ENCODE peak calls at places on chromosomes 1 and 21, in nine cellular contexts. J, T, O, Q, A, P, E, N and Z are unnamed samples.

GRCh38 chr1:23908453-23909341 is 4.5 kb downstream of the CNR2 start:
- DNase-seq in J (no peak), T (no peak), O (no peak), Q (no peak), A (no peak), P (peak), E (no peak), N (no peak), Z (no peak)

GRCh38 chr1:22854688-22855565 is 117.7 kb downstream of the LACTBL1 start:
- DNase-seq in J (no peak), T (no peak), O (no peak), Q (no peak), A (no peak), P (no peak), E (no peak), N (no peak), Z (no peak)

GRCh38 chr1:179883739-179884138 is 1.7 kb downstream of the TOR1AIP1 start:
- DNase-seq in J (no peak), T (peak), O (no peak), Q (peak), A (no peak), P (peak), E (peak), N (peak), Z (peak)

GRCh38 chr1:73162576-73162975 is 880.2 kb upstream of the NEGR1 start:
- DNase-seq in J (no peak), T (no peak), O (no peak), Q (no peak), A (no peak), P (no peak), E (no peak), N (no peak), Z (no peak)

GRCh38 chr1:174976436-174977107 is 23.2 kb upstream of the CACYBP start:
- DNase-seq in J (peak), T (no peak), O (no peak), Q (no peak), A (no peak), P (no peak), E (peak), N (peak), Z (no peak)

GRCh38 chr1:85343612-85344255 is 67.3 kb upstream of the BCL10 start:
- DNase-seq in J (peak), T (no peak), O (no peak), Q (no peak), A (no peak), P (no peak), E (peak), N (peak), Z (no peak)

GRCh38 chr1:46300673-46301405 is 2.6 kb downstream of the LRRC41 start:
- DNase-seq in J (peak), T (no peak), O (no peak), Q (no peak), A (no peak), P (no peak), E (peak), N (peak), Z (no peak)

GRCh38 chr1:153805042-153805745 is 30.0 kb downstream of the SLC27A3 start:
- DNase-seq in J (peak), T (peak), O (peak), Q (peak), A (no peak), P (peak), E (peak), N (peak), Z (no peak)

GRCh38 chr21:34306246-34306645 is 57.6 kb upstream of the KCNE2 start:
- DNase-seq in J (no peak), T (no peak), O (no peak), Q (no peak), A (no peak), P (no peak), E (no peak), N (no peak), Z (no peak)

GRCh38 chr1:208039536-208040332 is 128.8 kb upstream of the CD34 start:
- DNase-seq in J (no peak), T (no peak), O (no peak), Q (no peak), A (no peak), P (no peak), E (no peak), N (no peak), Z (no peak)

GRCh38 chr1:39301606-39302005 is 97.1 kb downstream of the MACF1 start:
- DNase-seq in J (no peak), T (no peak), O (no peak), Q (no peak), A (no peak), P (no peak), E (no peak), N (no peak), Z (no peak)

GRCh38 chr1:109084563-109085517 is 5.7 kb upstream of the TMEM167B start:
- DNase-seq in J (no peak), T (no peak), O (no peak), Q (no peak), A (no peak), P (no peak), E (peak), N (peak), Z (no peak)

GRCh38 chr1:112626887-112627286 is 7.3 kb downstream of the CAPZA1 start:
- DNase-seq in J (no peak), T (no peak), O (no peak), Q (no peak), A (no peak), P (no peak), E (no peak), N (no peak), Z (no peak)

GRCh38 chr1:151342562-151342961 is 4.5 kb downstream of the RFX5 start:
- DNase-seq in J (no peak), T (no peak), O (no peak), Q (no peak), A (no peak), P (no peak), E (no peak), N (no peak), Z (no peak)

GRCh38 chr1:31891280-31891679 is 46.9 kb downstream of the PTP4A2 start:
- DNase-seq in J (no peak), T (peak), O (no peak), Q (no peak), A (no peak), P (no peak), E (peak), N (peak), Z (no peak)

GRCh38 chr1:32396482-32396881 is 2.2 kb upstream of the BSDC1 start:
- DNase-seq in J (no peak), T (no peak), O (no peak), Q (no peak), A (no peak), P (no peak), E (no peak), N (no peak), Z (no peak)

GRCh38 chr1:17158961-17159360 is 39.7 kb upstream of the PADI2 start:
- DNase-seq in J (no peak), T (no peak), O (no peak), Q (no peak), A (no peak), P (no peak), E (no peak), N (peak), Z (no peak)

GRCh38 chr21:25541042-25541441 is 66.2 kb downstream of the MRPL39 start:
- DNase-seq in J (no peak), T (no peak), O (no peak), Q (no peak), A (no peak), P (no peak), E (no peak), N (peak), Z (no peak)

GRCh38 chr1:57380923-57381322 is 42.9 kb downstream of the DAB1 start:
- DNase-seq in J (no peak), T (no peak), O (no peak), Q (no peak), A (no peak), P (no peak), E (no peak), N (no peak), Z (no peak)

GRCh38 chr1:42747125-42747524 is 7.1 kb upstream of the CLDN19 start:
- DNase-seq in J (peak), T (peak), O (peak), Q (peak), A (no peak), P (peak), E (peak), N (no peak), Z (no peak)

GRCh38 chr1:183126528-183126927 is 59.5 kb upstream of the LAMC2 start:
- DNase-seq in J (peak), T (no peak), O (no peak), Q (no peak), A (no peak), P (no peak), E (no peak), N (no peak), Z (no peak)

GRCh38 chr1:237500566-237500965 is 390.2 kb downstream of the ZP4 start:
- DNase-seq in J (no peak), T (no peak), O (no peak), Q (no peak), A (no peak), P (no peak), E (no peak), N (no peak), Z (no peak)

GRCh38 chr1:6111571-6111970 is 65.9 kb downstream of the KCNAB2 start:
- DNase-seq in J (no peak), T (no peak), O (no peak), Q (no peak), A (no peak), P (peak), E (no peak), N (no peak), Z (peak)

GRCh38 chr1:246787781-246788513 is 63.7 kb downstream of the SCCPDH start:
- DNase-seq in J (no peak), T (no peak), O (no peak), Q (no peak), A (no peak), P (no peak), E (no peak), N (no peak), Z (no peak)

GRCh38 chr1:16375521-16376359 is 8.7 kb downstream of the SZRD1 start:
- DNase-seq in J (peak), T (no peak), O (no peak), Q (no peak), A (no peak), P (no peak), E (peak), N (no peak), Z (no peak)

GRCh38 chr1:39632491-39633417 is 6.7 kb downstream of the HEYL start:
- DNase-seq in J (peak), T (no peak), O (no peak), Q (no peak), A (peak), P (no peak), E (peak), N (no peak), Z (peak)

GRCh38 chr1:215543191-215543606 is 23.9 kb upstream of the KCTD3 start:
- DNase-seq in J (peak), T (no peak), O (no peak), Q (no peak), A (no peak), P (no peak), E (peak), N (peak), Z (no peak)

GRCh38 chr1:155454096-155454495 is 108.5 kb downstream of the ASH1L start:
- DNase-seq in J (peak), T (no peak), O (no peak), Q (no peak), A (no peak), P (no peak), E (no peak), N (no peak), Z (no peak)

GRCh38 chr1:72412286-72412685 is 129.9 kb upstream of the NEGR1 start:
- DNase-seq in J (no peak), T (no peak), O (no peak), Q (no peak), A (no peak), P (no peak), E (peak), N (peak), Z (no peak)

GRCh38 chr1:16128338-16128741 is 27.5 kb downstream of the EPHA2 start:
- DNase-seq in J (no peak), T (no peak), O (no peak), Q (no peak), A (no peak), P (no peak), E (no peak), N (no peak), Z (no peak)

GRCh38 chr21:30629173-30629572 is 5.8 kb upstream of the KRTAP20-2 start:
- DNase-seq in J (peak), T (no peak), O (no peak), Q (no peak), A (no peak), P (no peak), E (no peak), N (no peak), Z (no peak)